ENCODE peak calls at places on chromosome 3, in four cellular contexts. Z is CD8-positive, alpha-beta T cell; I is psoas muscle; C is brain microvascular endothelial cell. L is an unnamed sample.

GRCh38 chr3:160999268-160999667 is 105.9 kb downstream of the B3GALNT1 start:
- DNase-seq in Z (no peak), I (no peak), C (peak; percentile 0), L (peak; percentile 70)

GRCh38 chr3:4845882-4846281 is 133.4 kb upstream of the BHLHE40 start:
- DNase-seq in Z (no peak), I (no peak), C (no peak), L (no peak)

GRCh38 chr3:168398371-168399030 is 302.8 kb upstream of the GOLIM4 start:
- DNase-seq in Z (no peak), I (no peak), C (peak; percentile 71), L (no peak)

GRCh38 chr3:16548721-16549120 is 35.2 kb upstream of the RFTN1 start:
- DNase-seq in Z (no peak), I (no peak), C (peak; percentile 79), L (no peak)

GRCh38 chr3:9211155-9211950 is 38.1 kb downstream of the SRGAP3 start:
- DNase-seq in Z (no peak), I (no peak), C (peak; percentile 28), L (no peak)

GRCh38 chr3:151673974-151674373 is 59.8 kb upstream of the AADACL2 start:
- DNase-seq in Z (no peak), I (no peak), C (no peak), L (no peak)

GRCh38 chr3:71949403-71949802 is 164.5 kb upstream of the PROK2 start:
- DNase-seq in Z (no peak), I (no peak), C (no peak), L (no peak)

GRCh38 chr3:4575413-4575812 is 82.3 kb downstream of the ITPR1 start:
- DNase-seq in Z (no peak), I (no peak), C (no peak), L (no peak)

GRCh38 chr3:97927699-97928098 is 44.5 kb downstream of the RIOX2 start:
- DNase-seq in Z (no peak), I (no peak), C (peak; percentile 24), L (no peak)

GRCh38 chr3:179292440-179292839 is 30.4 kb upstream of the ZNF639 start:
- DNase-seq in Z (no peak), I (no peak), C (no peak), L (no peak)

GRCh38 chr3:71466483-71466882 is 117.0 kb downstream of the FOXP1 start:
- DNase-seq in Z (no peak), I (no peak), C (no peak), L (no peak)

GRCh38 chr3:65846936-65847335 is 191.8 kb downstream of the MAGI1 start:
- DNase-seq in Z (no peak), I (no peak), C (no peak), L (no peak)

GRCh38 chr3:38354588-38355344 is 8.2 kb downstream of the XYLB start:
- DNase-seq in Z (no peak), I (no peak), C (peak; percentile 49), L (no peak)

GRCh38 chr3:178684881-178685590 is 148.8 kb downstream of the KCNMB2 start:
- DNase-seq in Z (no peak), I (no peak), C (no peak), L (no peak)

GRCh38 chr3:184908859-184909258 is 96.9 kb downstream of the VPS8 start:
- DNase-seq in Z (no peak), I (no peak), C (no peak), L (no peak)

GRCh38 chr3:121748638-121749275 is 784 bp downstream of the GOLGB1 start:
- DNase-seq in Z (no peak), I (no peak), C (peak; percentile 6), L (peak; percentile 60)

GRCh38 chr3:23183731-23184130 is 19.4 kb upstream of the UBE2E2 start:
- DNase-seq in Z (no peak), I (no peak), C (peak; percentile 45), L (peak; percentile 58)

GRCh38 chr3:60992395-60992794 is 258.9 kb downstream of the FHIT start:
- DNase-seq in Z (no peak), I (no peak), C (no peak), L (no peak)

DNA sequence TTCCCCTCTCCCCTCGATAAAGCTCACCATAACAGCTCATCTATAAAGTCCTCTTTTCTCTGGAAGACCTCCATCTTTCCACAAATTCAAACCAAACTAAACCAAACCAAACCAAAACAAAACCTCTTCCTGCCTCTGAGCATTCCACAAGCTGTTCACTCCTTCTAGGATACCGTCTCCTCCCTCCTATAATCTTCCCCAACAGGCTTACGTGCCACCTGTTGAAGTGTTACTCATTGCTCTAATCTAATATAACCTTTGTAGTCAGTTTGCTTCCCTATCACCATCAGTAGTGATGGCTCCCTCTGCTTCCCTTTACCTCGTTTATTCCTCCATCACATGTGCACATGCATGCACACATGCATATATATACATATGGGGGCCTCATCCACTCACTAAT is 12.7 kb upstream of the CCR9 start:
- DNase-seq in Z (no peak), I (no peak), C (no peak), L (no peak)
- TF ChIP-seq CTCF in Z (no peak), I (no peak), C (no peak), L (no peak)

GRCh38 chr3:27174530-27174929 is 194.7 kb downstream of the NEK10 start:
- DNase-seq in Z (no peak), I (no peak), C (no peak), L (no peak)
- TF ChIP-seq CTCF in Z (no peak), I (no peak), C (no peak), L (no peak)

GRCh38 chr3:119611664-119612063 is 14.0 kb downstream of the PLA1A start:
- DNase-seq in Z (no peak), I (no peak), C (no peak), L (no peak)

GRCh38 chr3:119613872-119614271 is 16.2 kb downstream of the PLA1A start:
- DNase-seq in Z (no peak), I (no peak), C (no peak), L (no peak)

GRCh38 chr3:119609301-119609700 is 11.6 kb downstream of the PLA1A start:
- DNase-seq in Z (no peak), I (no peak), C (no peak), L (no peak)

GRCh38 chr3:119616056-119616455 is 18.4 kb downstream of the PLA1A start:
- DNase-seq in Z (no peak), I (no peak), C (no peak), L (no peak)

GRCh38 chr3:119613201-119613600 is 15.5 kb downstream of the PLA1A start:
- DNase-seq in Z (no peak), I (no peak), C (no peak), L (no peak)
- TF ChIP-seq CTCF in Z (no peak), I (no peak), C (no peak), L (no peak)

GRCh38 chr3:194484614-194485013 is 2.2 kb downstream of the ATP13A3 start:
- DNase-seq in Z (no peak), I (no peak), C (no peak), L (no peak)

GRCh38 chr3:194482196-194482593 is 4.6 kb downstream of the ATP13A3 start:
- DNase-seq in Z (no peak), I (no peak), C (no peak), L (peak; percentile 40)

GRCh38 chr3:194481103-194481502 is 5.7 kb downstream of the ATP13A3 start:
- DNase-seq in Z (no peak), I (no peak), C (no peak), L (no peak)

GRCh38 chr3:194483850-194484249 is 3.0 kb downstream of the ATP13A3 start:
- DNase-seq in Z (no peak), I (no peak), C (no peak), L (no peak)

GRCh38 chr3:194481525-194482195 is 5.1 kb downstream of the ATP13A3 start:
- DNase-seq in Z (no peak), I (no peak), C (no peak), L (no peak)
- TF ChIP-seq CTCF in Z (no peak), I (no peak), C (no peak), L (no peak)

L was measured in Calu3.